ENCODE peak calls at places on chromosomes 13 and 19, in eight cellular contexts. G is HL-60, N is psoas muscle, S is cardiac muscle cell, B is fibroblast of lung, C is PC-9, I is body of pancreas, F is SK-N-MC. W is an unnamed sample.

GRCh38 chr13:26660185-26660584 is 100.4 kb downstream of the GPR12 start:
- DNase-seq in F (no peak), S (no peak), C (no peak), N (no peak), B (no peak), I (no peak), G (no peak), W (no peak)

GRCh38 chr13:100977841-100978240 is 303.2 kb upstream of the TMTC4 start:
- DNase-seq in S (no peak), I (no peak), B (no peak), N (no peak), C (no peak), F (no peak), G (no peak), W (no peak)

GRCh38 chr19:17803264-17803896 is 8.4 kb downstream of the B3GNT3 start:
- DNase-seq in B (no peak), G (no peak), N (no peak), C (peak), F (no peak), I (no peak), S (no peak), W (no peak)

GRCh38 chr19:19211499-19212432 is at the start of gene NCAN:
- DNase-seq in F (no peak), S (peak), N (no peak), B (no peak), G (no peak), I (no peak), C (no peak), W (no peak)

GRCh38 chr13:112067121-112067741 is at the start of gene SOX1:
- DNase-seq in C (no peak), S (peak), F (no peak), I (no peak), N (no peak), G (no peak), B (peak), W (no peak)

GRCh38 chr13:40665061-40665753 is 1.2 kb downstream of the FOXO1 start:
- DNase-seq in F (no peak), B (no peak), I (peak), N (peak), C (no peak), G (no peak), S (peak), W (peak)

GRCh38 chr13:48908381-48909087 is 67.2 kb upstream of the FNDC3A start:
- DNase-seq in I (no peak), B (peak), S (no peak), F (no peak), N (no peak), C (no peak), G (no peak), W (no peak)

GRCh38 chr19:6828306-6828697 is 55.8 kb downstream of the VAV1 start:
- DNase-seq in C (peak), S (no peak), N (no peak), F (no peak), I (no peak), G (no peak), B (no peak), W (no peak)

DNA sequence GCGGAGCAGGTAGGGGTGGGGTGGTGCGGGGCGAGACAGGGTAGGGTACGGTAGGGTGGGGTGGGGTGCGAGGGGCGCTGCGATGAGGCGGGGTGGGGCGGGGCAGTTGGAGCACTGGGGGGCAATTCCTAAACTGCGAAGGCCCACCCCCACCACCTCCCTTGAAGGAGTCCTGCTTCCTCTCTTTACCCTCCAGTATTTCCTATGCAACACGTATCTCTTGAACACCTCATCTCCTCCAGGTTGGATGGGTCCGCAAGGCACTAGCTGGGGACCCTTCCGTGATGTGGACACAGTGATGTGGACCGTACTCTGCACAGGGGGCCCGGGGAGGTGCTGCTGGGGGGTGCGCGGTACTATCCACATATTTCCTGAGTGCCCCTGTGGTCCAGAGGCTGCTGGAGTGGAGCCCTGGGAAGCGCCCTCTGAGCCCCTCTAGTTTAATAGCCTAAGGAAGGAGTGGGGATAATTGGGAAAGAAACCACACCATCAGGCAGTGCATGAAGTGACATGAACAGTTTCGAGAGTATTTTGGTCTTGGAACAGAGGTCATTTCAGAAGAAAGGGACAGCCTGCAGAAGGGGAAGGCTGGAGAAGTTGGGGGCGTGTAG is 1.1 kb downstream of the IL17D start:
- DNase-seq in C (no peak), G (no peak), B (no peak), I (no peak), F (no peak), N (no peak), S (no peak), W (no peak)
- H3K27ac ChIP-seq in C (no peak), G (no peak), B (no peak), I (peak), F (no peak), N (peak), S (no peak), W (no peak)

DNA sequence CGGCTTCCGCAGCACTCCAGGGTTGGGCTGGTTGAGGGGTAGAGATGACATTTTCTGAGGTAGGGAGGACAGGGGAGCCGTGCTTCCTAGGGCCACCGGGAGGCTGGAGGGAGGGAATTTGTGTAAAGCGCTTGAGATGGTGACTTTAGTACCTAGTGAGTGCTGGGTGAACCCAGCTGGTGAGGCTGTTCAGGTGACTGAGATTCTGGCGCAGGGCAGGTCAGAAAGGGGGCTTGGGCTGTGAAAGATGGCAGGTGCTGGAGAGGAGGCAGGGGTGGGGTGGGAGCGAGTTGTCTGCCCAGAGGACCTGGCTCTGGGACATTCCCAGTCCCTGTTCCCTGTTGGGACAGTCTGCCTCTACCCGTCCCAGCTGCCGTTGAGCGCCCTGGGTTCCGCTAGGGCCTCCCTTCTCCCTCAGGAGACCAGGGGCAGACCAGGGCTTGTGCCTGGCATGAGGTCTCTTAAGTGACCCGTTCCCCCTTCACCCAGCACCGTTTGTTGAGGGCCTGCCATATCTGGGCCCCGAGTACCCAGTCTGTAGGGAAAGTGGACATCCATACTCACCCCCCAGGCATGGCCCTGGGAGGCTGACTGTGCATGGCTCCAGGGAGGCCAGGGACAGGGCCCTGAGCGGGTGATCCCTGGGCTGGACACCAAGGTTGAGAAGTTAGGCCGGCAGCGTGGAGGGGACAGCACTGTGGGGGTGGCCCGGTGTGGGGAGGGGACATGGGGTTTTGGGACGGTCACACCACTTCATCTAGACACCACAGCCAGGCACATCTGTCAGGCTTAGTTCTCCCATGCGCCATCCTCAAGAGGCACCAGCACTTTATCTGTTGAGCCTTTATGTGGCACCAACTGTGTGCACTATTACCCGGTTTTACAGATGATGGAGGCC is 5.0 kb downstream of the PTOV1 start:
- DNase-seq in C (no peak), G (no peak), S (no peak), F (no peak), I (peak), N (no peak), B (no peak), W (peak)
- H3K27ac ChIP-seq in C (no peak), G (no peak), S (peak), F (peak), I (no peak), N (no peak), B (no peak), W (no peak)

DNA sequence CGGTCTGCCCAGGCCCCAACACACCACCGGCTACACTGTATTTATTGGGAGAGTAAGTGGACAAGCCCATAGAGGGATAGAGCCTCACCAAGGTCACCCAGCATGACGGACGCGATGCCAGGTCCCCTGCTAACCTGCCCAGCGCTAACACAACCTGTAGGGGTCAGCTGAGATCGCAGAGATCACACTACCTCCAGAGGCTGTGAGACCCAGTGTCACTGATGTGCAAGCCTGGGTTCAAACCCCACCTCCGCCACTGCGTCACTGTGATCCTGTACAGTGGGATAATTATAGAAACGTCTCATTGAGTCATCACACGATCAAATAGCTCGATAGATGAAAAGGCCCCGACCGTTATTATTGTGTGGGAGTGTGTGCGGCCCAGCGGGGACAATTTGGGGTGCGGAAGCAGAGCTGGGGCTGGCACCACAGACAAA is 10.6 kb upstream of the TLE2 start:
- DNase-seq in F (no peak), B (no peak), G (no peak), S (no peak), C (no peak), I (peak), N (peak), W (no peak)
- H3K27ac ChIP-seq in F (no peak), B (no peak), G (no peak), S (no peak), C (no peak), I (peak), N (peak), W (no peak)

GRCh38 chr19:55117636-55118391 is at the start of gene PPP1R12C:
- DNase-seq in I (peak), C (peak), B (peak), S (peak), G (peak), N (peak), F (peak), W (peak)

GRCh38 chr19:55114566-55115145 is 2.8 kb downstream of the PPP1R12C start:
- DNase-seq in C (no peak), I (no peak), S (no peak), F (no peak), G (no peak), B (no peak), N (peak), W (no peak)

GRCh38 chr19:55117063-55117635 is 288 bp downstream of the PPP1R12C start:
- DNase-seq in C (no peak), N (peak), I (no peak), G (no peak), S (peak), B (no peak), F (no peak), W (peak)

GRCh38 chr19:55115446-55116065 is 1.9 kb downstream of the PPP1R12C start:
- DNase-seq in B (peak), G (no peak), N (peak), I (no peak), S (no peak), C (no peak), F (no peak), W (no peak)

DNA sequence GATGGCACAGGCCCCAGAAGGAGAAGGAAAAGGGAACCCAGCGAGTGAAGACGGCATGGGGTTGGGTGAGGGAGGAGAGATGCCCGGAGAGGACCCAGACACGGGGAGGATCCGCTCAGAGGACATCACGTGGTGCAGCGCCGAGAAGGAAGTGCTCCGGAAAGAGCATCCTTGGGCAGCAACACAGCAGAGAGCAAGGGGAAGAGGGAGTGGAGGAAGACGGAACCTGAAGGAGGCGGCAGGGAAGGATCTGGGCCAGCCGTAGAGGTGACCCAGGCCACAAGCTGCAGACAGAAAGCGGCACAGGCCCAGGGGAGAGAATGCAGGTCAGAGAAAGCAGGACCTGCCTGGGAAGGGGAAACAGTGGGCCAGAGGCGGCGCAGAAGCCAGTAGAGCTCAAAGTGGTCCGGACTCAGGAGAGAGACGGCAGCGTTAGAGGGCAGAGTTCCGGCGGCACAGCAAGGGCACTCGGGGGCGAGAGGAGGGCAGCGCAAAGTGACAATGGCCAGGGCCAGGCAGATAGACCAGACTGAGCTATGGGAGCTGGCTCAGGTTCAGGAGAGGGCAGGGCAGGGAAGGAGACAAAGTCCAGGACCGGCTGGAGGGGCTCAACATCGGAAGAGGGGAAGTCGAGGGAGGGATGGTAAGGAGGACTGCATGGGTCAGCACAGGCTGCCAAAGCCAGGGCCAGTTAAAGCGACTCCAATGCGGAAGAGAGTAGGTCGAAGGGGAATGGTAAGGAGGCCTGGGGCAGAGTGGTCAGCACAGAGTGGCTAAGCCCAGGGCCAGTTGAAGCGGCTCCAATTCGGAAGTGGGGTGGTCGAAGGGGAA is 990 bp downstream of the PPP1R12C start:
- DNase-seq in I (peak), G (peak), B (peak), S (no peak), F (no peak), C (no peak), N (peak), W (peak)
- H3K27ac ChIP-seq in I (peak), G (peak), B (peak), S (peak), F (no peak), C (no peak), N (peak), W (peak)

DNA sequence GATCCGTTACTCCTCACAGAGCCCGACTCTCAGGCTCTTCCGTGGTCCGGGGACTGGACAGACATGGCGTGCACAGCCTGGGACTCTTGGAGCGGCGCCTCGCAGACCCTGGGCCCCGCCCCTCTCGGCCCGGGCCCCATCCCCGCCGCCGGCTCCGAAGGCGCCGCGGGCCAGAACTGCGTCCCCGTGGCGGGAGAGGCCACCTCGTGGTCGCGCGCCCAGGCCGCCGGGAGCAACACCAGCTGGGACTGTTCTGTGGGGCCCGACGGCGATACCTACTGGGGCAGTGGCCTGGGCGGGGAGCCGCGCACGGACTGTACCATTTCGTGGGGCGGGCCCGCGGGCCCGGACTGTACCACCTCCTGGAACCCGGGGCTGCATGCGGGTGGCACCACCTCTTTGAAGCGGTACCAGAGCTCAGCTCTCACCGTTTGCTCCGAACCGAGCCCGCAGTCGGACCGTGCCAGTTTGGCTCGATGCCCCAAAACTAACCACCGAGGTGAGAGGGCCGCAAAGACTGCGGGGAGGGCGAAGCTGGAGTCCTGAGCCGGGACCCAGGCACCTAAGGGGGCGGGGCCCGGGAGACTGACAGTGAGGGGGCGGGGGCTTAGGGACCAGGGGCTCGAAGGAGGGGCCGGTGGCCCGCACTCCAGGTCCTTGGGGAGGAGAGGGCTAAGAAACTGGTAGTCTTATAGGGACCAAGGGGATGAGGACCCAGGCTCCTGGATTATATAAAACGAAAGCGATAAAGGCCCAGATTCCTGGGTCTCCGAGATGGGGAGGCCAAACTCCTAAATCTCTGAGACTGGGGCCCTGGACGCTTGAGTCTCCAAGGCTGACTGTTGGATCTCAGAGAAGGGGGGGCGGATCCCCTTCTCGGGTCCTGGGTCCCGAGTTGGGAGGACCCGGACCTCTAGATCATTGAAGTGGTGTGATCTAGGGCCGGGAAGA is 2.0 kb downstream of the ETV2 start:
- DNase-seq in N (peak), I (peak), S (peak), G (peak), F (no peak), C (peak), B (peak), W (peak)
- H3K27ac ChIP-seq in N (peak), I (peak), S (peak), G (peak), F (peak), C (peak), B (peak), W (peak)

DNA sequence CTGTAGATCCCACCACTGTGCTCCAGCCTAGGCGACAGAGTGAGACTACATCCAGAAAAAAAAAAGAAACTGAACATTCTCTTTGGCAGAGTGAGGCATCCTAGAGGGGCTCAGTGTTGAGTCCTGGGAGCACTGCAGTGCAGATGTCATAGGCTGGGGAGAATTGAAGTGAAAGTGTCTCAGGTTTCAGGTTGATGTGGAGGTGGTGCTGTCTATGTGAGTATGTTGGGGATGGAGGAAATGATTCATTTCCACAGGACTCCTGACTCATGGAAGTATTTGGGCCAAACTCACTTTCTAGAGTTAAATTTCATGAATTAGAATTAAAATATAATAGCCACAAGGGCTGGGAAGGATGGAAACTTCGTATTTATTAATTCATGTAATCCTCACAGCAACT is 134.4 kb upstream of the TSC22D1 start:
- DNase-seq in I (no peak), S (no peak), C (peak), F (no peak), G (no peak), N (no peak), B (peak), W (no peak)
- H3K27ac ChIP-seq in I (no peak), S (no peak), C (peak), F (no peak), G (no peak), N (no peak), B (peak), W (no peak)

GRCh38 chr13:31944262-31945160 is 87.1 kb upstream of the FRY start:
- DNase-seq in I (no peak), N (no peak), C (no peak), G (no peak), F (no peak), S (no peak), B (no peak), W (no peak)
- H3K27ac ChIP-seq in I (peak), N (peak), C (peak), G (no peak), F (no peak), S (no peak), B (peak), W (no peak)

GRCh38 chr19:39436350-39436716 is 584 bp upstream of the RPS16 start:
- DNase-seq in C (no peak), I (no peak), S (no peak), G (no peak), B (no peak), F (no peak), N (no peak), W (no peak)
- H3K27ac ChIP-seq in C (peak), I (peak), S (peak), G (peak), B (peak), F (peak), N (peak), W (peak)

GRCh38 chr13:37869506-37869755 is 141 bp downstream of the TRPC4 start:
- DNase-seq in I (no peak), B (no peak), F (no peak), S (peak), N (no peak), G (no peak), C (no peak), W (no peak)
- H3K27ac ChIP-seq in I (peak), B (peak), F (no peak), S (no peak), N (no peak), G (no peak), C (no peak), W (no peak)